ENCODE peak calls at places on chromosome 20, in four cellular contexts. One of them, this sample, is unnamed.

GRCh38 chr20:25251558-25251957 is 3.7 kb downstream of the PYGB start:
- DNase-seq in sigmoid colon: no peak
- DNase-seq in lower leg skin: no peak
- DNase-seq in A549: no peak
- DNase-seq in this sample: no peak

GRCh38 chr20:50048420-50049166 is 64.4 kb downstream of the UBE2V1 start:
- DNase-seq in sigmoid colon: no peak
- DNase-seq in lower leg skin: no peak
- DNase-seq in A549: no peak
- DNase-seq in this sample: no peak

GRCh38 chr20:46139908-46140482 is 21.9 kb downstream of the CD40 start:
- DNase-seq in sigmoid colon: no peak
- DNase-seq in lower leg skin: peak
- DNase-seq in A549: no peak
- DNase-seq in this sample: no peak

GRCh38 chr20:49608752-49609670 is 41.1 kb upstream of the PTGIS start:
- DNase-seq in sigmoid colon: peak
- DNase-seq in lower leg skin: no peak
- DNase-seq in A549: peak
- DNase-seq in this sample: no peak

GRCh38 chr20:37590938-37591490 is 63.3 kb upstream of the BLCAP start:
- DNase-seq in sigmoid colon: no peak
- DNase-seq in lower leg skin: no peak
- DNase-seq in A549: no peak
- DNase-seq in this sample: no peak

GRCh38 chr20:46512943-46513844 is at the start of gene ZNF334:
- DNase-seq in sigmoid colon: peak
- DNase-seq in lower leg skin: no peak
- DNase-seq in A549: no peak
- DNase-seq in this sample: no peak

GRCh38 chr20:40050596-40050995 is 638.4 kb downstream of the MAFB start:
- DNase-seq in sigmoid colon: no peak
- DNase-seq in lower leg skin: no peak
- DNase-seq in A549: no peak
- DNase-seq in this sample: no peak

GRCh38 chr20:48189177-48189576 is 403.9 kb upstream of the SULF2 start:
- DNase-seq in sigmoid colon: no peak
- DNase-seq in lower leg skin: no peak
- DNase-seq in A549: peak
- DNase-seq in this sample: peak

GRCh38 chr20:32934580-32934979 is 69.7 kb downstream of the SUN5 start:
- DNase-seq in sigmoid colon: no peak
- DNase-seq in lower leg skin: no peak
- DNase-seq in A549: no peak
- DNase-seq in this sample: no peak

GRCh38 chr20:52231230-52231746 is 39.7 kb upstream of the ZFP64 start:
- DNase-seq in sigmoid colon: no peak
- DNase-seq in lower leg skin: no peak
- DNase-seq in A549: peak
- DNase-seq in this sample: no peak
- TF ChIP-seq POLR2A in sigmoid colon: no peak
- TF ChIP-seq POLR2A in lower leg skin: no peak
- TF ChIP-seq POLR2A in A549: no peak
- TF ChIP-seq POLR2A in this sample: no peak

GRCh38 chr20:58913079-58913478 is 60.6 kb downstream of the GNAS start:
- DNase-seq in sigmoid colon: no peak
- DNase-seq in lower leg skin: no peak
- DNase-seq in A549: no peak
- DNase-seq in this sample: no peak

GRCh38 chr20:58910473-58910872 is 58.0 kb downstream of the GNAS start:
- DNase-seq in sigmoid colon: no peak
- DNase-seq in lower leg skin: no peak
- DNase-seq in A549: no peak
- DNase-seq in this sample: no peak

GRCh38 chr20:58911970-58912369 is 59.5 kb downstream of the GNAS start:
- DNase-seq in sigmoid colon: no peak
- DNase-seq in lower leg skin: no peak
- DNase-seq in A549: no peak
- DNase-seq in this sample: no peak

GRCh38 chr20:58909585-58909984 is 57.1 kb downstream of the GNAS start:
- DNase-seq in sigmoid colon: no peak
- DNase-seq in lower leg skin: no peak
- DNase-seq in A549: no peak
- DNase-seq in this sample: no peak

GRCh38 chr20:58911309-58911708 is 58.8 kb downstream of the GNAS start:
- DNase-seq in sigmoid colon: no peak
- DNase-seq in lower leg skin: no peak
- DNase-seq in A549: no peak
- DNase-seq in this sample: no peak
- TF ChIP-seq POLR2A in sigmoid colon: no peak
- TF ChIP-seq POLR2A in lower leg skin: no peak
- TF ChIP-seq POLR2A in A549: no peak
- TF ChIP-seq POLR2A in this sample: peak

GRCh38 chr20:41616228-41616627 is 1.9 kb downstream of the CHD6 start:
- DNase-seq in sigmoid colon: no peak
- DNase-seq in lower leg skin: no peak
- DNase-seq in A549: no peak
- DNase-seq in this sample: no peak

GRCh38 chr20:41615671-41616070 is 2.5 kb downstream of the CHD6 start:
- DNase-seq in sigmoid colon: no peak
- DNase-seq in lower leg skin: no peak
- DNase-seq in A549: no peak
- DNase-seq in this sample: no peak

GRCh38 chr20:41617931-41618806 is at the start of gene CHD6:
- DNase-seq in sigmoid colon: peak
- DNase-seq in lower leg skin: peak
- DNase-seq in A549: peak
- DNase-seq in this sample: peak

GRCh38 chr20:41618807-41619294 is 674 bp upstream of the CHD6 start:
- DNase-seq in sigmoid colon: no peak
- DNase-seq in lower leg skin: no peak
- DNase-seq in A549: peak
- DNase-seq in this sample: no peak

GRCh38 chr20:41617059-41617921 is 887 bp downstream of the CHD6 start:
- DNase-seq in sigmoid colon: peak
- DNase-seq in lower leg skin: no peak
- DNase-seq in A549: peak
- DNase-seq in this sample: no peak
- TF ChIP-seq POLR2A in sigmoid colon: no peak
- TF ChIP-seq POLR2A in lower leg skin: no peak
- TF ChIP-seq POLR2A in A549: no peak
- TF ChIP-seq POLR2A in this sample: peak

GRCh38 chr20:39040116-39040515 is 78.0 kb downstream of the DHX35 start:
- DNase-seq in sigmoid colon: no peak
- DNase-seq in lower leg skin: no peak
- DNase-seq in A549: no peak
- DNase-seq in this sample: no peak
- TF ChIP-seq POLR2A in sigmoid colon: no peak
- TF ChIP-seq POLR2A in lower leg skin: no peak
- TF ChIP-seq POLR2A in A549: no peak
- TF ChIP-seq POLR2A in this sample: no peak

GRCh38 chr20:22579711-22580697 is 4.4 kb downstream of the FOXA2 start:
- DNase-seq in sigmoid colon: no peak
- DNase-seq in lower leg skin: no peak
- DNase-seq in A549: no peak
- DNase-seq in this sample: no peak
- TF ChIP-seq POLR2A in sigmoid colon: no peak
- TF ChIP-seq POLR2A in lower leg skin: no peak
- TF ChIP-seq POLR2A in A549: no peak
- TF ChIP-seq POLR2A in this sample: no peak

GRCh38 chr20:12294684-12295083 is 377.0 kb downstream of the BTBD3 start:
- DNase-seq in sigmoid colon: no peak
- DNase-seq in lower leg skin: no peak
- DNase-seq in A549: no peak
- DNase-seq in this sample: no peak

GRCh38 chr20:12289476-12289875 is 371.8 kb downstream of the BTBD3 start:
- DNase-seq in sigmoid colon: no peak
- DNase-seq in lower leg skin: no peak
- DNase-seq in A549: no peak
- DNase-seq in this sample: no peak

GRCh38 chr20:12291386-12291785 is 373.7 kb downstream of the BTBD3 start:
- DNase-seq in sigmoid colon: no peak
- DNase-seq in lower leg skin: no peak
- DNase-seq in A549: no peak
- DNase-seq in this sample: no peak

DNA sequence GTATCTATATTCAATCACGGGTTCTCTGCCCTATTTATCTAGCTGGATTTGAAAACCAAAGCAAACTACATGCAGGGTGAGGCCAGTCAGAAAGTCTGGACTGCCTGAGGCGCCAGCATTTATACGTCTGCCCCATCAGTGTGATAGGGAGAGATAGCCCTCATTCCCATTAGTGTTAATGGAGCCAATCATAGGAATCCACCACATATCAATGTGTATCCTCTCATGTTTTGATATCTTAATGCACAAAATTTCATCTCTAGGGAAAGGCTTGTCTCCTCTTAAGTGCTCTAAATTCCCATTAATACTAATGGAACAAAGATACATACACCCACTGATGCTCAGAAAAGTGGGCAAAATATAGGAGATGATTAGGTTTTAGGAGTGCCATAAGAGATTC is 376.2 kb downstream of the BTBD3 start:
- DNase-seq in sigmoid colon: no peak
- DNase-seq in lower leg skin: no peak
- DNase-seq in A549: no peak
- DNase-seq in this sample: no peak
- TF ChIP-seq POLR2A in sigmoid colon: no peak
- TF ChIP-seq POLR2A in lower leg skin: no peak
- TF ChIP-seq POLR2A in A549: no peak
- TF ChIP-seq POLR2A in this sample: no peak

This sample was measured in GM12878.